ENCODE peak calls at places on chromosome 17, in eight cellular contexts. One of them, this sample, is unnamed.

GRCh38 chr17:38706625-38707298 is 1.7 kb downstream of the MLLT6 start:
- DNase-seq in GM23248: peak
- DNase-seq in fibroblast of lung: no peak
- DNase-seq in neural progenitor cell: peak
- DNase-seq in colonic mucosa: peak
- DNase-seq in GM12878: no peak
- DNase-seq in IMR-90: no peak
- DNase-seq in PC-3: no peak
- DNase-seq in this sample: no peak

GRCh38 chr17:4751925-4752324 is 12.2 kb upstream of the CXCL16 start:
- DNase-seq in GM23248: no peak
- DNase-seq in fibroblast of lung: no peak
- DNase-seq in neural progenitor cell: no peak
- DNase-seq in colonic mucosa: no peak
- DNase-seq in GM12878: no peak
- DNase-seq in IMR-90: no peak
- DNase-seq in PC-3: no peak
- DNase-seq in this sample: no peak

GRCh38 chr17:30174556-30174955 is 57.9 kb downstream of the NSRP1 start:
- DNase-seq in GM23248: no peak
- DNase-seq in fibroblast of lung: no peak
- DNase-seq in neural progenitor cell: no peak
- DNase-seq in colonic mucosa: no peak
- DNase-seq in GM12878: no peak
- DNase-seq in IMR-90: no peak
- DNase-seq in PC-3: no peak
- DNase-seq in this sample: no peak

GRCh38 chr17:76736349-76737081 is 616 bp downstream of the SRSF2 start:
- DNase-seq in GM23248: peak
- DNase-seq in fibroblast of lung: peak
- DNase-seq in neural progenitor cell: peak
- DNase-seq in colonic mucosa: peak
- DNase-seq in GM12878: no peak
- DNase-seq in IMR-90: peak
- DNase-seq in PC-3: no peak
- DNase-seq in this sample: peak

GRCh38 chr17:75785770-75786538 is 1.3 kb downstream of the UNK start:
- DNase-seq in GM23248: peak
- DNase-seq in fibroblast of lung: peak
- DNase-seq in neural progenitor cell: no peak
- DNase-seq in colonic mucosa: no peak
- DNase-seq in GM12878: no peak
- DNase-seq in IMR-90: peak
- DNase-seq in PC-3: peak
- DNase-seq in this sample: peak

GRCh38 chr17:49055181-49055927 is 58.2 kb downstream of the IGF2BP1 start:
- DNase-seq in GM23248: no peak
- DNase-seq in fibroblast of lung: no peak
- DNase-seq in neural progenitor cell: no peak
- DNase-seq in colonic mucosa: no peak
- DNase-seq in GM12878: no peak
- DNase-seq in IMR-90: no peak
- DNase-seq in PC-3: no peak
- DNase-seq in this sample: no peak

GRCh38 chr17:12831839-12832238 is 42.5 kb downstream of the ARHGAP44 start:
- DNase-seq in GM23248: no peak
- DNase-seq in fibroblast of lung: no peak
- DNase-seq in neural progenitor cell: no peak
- DNase-seq in colonic mucosa: no peak
- DNase-seq in GM12878: no peak
- DNase-seq in IMR-90: no peak
- DNase-seq in PC-3: no peak
- DNase-seq in this sample: no peak

GRCh38 chr17:915416-916201 is 64.0 kb downstream of the NXN start:
- DNase-seq in GM23248: no peak
- DNase-seq in fibroblast of lung: peak
- DNase-seq in neural progenitor cell: peak
- DNase-seq in colonic mucosa: no peak
- DNase-seq in GM12878: no peak
- DNase-seq in IMR-90: no peak
- DNase-seq in PC-3: no peak
- DNase-seq in this sample: no peak

GRCh38 chr17:35046740-35047283 is 16.7 kb downstream of the RFFL start:
- DNase-seq in GM23248: peak
- DNase-seq in fibroblast of lung: peak
- DNase-seq in neural progenitor cell: peak
- DNase-seq in colonic mucosa: no peak
- DNase-seq in GM12878: peak
- DNase-seq in IMR-90: peak
- DNase-seq in PC-3: no peak
- DNase-seq in this sample: peak

GRCh38 chr17:20189322-20189721 is 180.2 kb downstream of the SPECC1 start:
- DNase-seq in GM23248: peak
- DNase-seq in fibroblast of lung: peak
- DNase-seq in neural progenitor cell: peak
- DNase-seq in colonic mucosa: no peak
- DNase-seq in GM12878: no peak
- DNase-seq in IMR-90: peak
- DNase-seq in PC-3: peak
- DNase-seq in this sample: no peak

GRCh38 chr17:45677770-45678169 is 106.3 kb upstream of the CRHR1 start:
- DNase-seq in GM23248: peak
- DNase-seq in fibroblast of lung: peak
- DNase-seq in neural progenitor cell: no peak
- DNase-seq in colonic mucosa: no peak
- DNase-seq in GM12878: no peak
- DNase-seq in IMR-90: peak
- DNase-seq in PC-3: peak
- DNase-seq in this sample: no peak

GRCh38 chr17:1111599-1112443 is 68.0 kb downstream of the ABR start:
- DNase-seq in GM23248: no peak
- DNase-seq in fibroblast of lung: no peak
- DNase-seq in neural progenitor cell: no peak
- DNase-seq in colonic mucosa: peak
- DNase-seq in GM12878: no peak
- DNase-seq in IMR-90: no peak
- DNase-seq in PC-3: no peak
- DNase-seq in this sample: peak

GRCh38 chr17:81817758-81818147 is 13.8 kb downstream of the GCGR start:
- DNase-seq in GM23248: no peak
- DNase-seq in fibroblast of lung: no peak
- DNase-seq in neural progenitor cell: no peak
- DNase-seq in colonic mucosa: no peak
- DNase-seq in GM12878: no peak
- DNase-seq in IMR-90: no peak
- DNase-seq in PC-3: no peak
- DNase-seq in this sample: no peak
- H3K9ac ChIP-seq in GM23248: no peak
- H3K9ac ChIP-seq in fibroblast of lung: no peak
- H3K9ac ChIP-seq in neural progenitor cell: no peak
- H3K9ac ChIP-seq in colonic mucosa: no peak
- H3K9ac ChIP-seq in GM12878: no peak
- H3K9ac ChIP-seq in IMR-90: no peak
- H3K9ac ChIP-seq in PC-3: no peak
- H3K9ac ChIP-seq in this sample: no peak

DNA sequence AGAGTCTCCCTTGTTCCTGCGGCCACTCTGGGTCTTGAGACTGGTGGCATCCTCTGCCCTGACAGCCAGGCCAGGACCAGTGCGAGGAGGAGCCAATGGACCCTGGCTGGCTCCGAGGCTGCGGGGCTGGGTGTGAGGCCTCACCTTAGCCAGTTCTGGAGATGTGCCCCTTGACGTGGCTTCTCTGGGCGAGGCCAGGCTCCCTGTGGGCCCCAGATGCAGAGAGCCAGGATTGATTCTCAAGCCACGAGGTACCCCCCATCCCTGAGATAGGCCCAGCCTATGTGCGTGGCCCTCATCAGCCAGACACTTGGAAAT is 66.4 kb upstream of the TOB1 start:
- DNase-seq in GM23248: no peak
- DNase-seq in fibroblast of lung: no peak
- DNase-seq in neural progenitor cell: no peak
- DNase-seq in colonic mucosa: no peak
- DNase-seq in GM12878: no peak
- DNase-seq in IMR-90: no peak
- DNase-seq in PC-3: no peak
- DNase-seq in this sample: no peak
- H3K9ac ChIP-seq in GM23248: peak
- H3K9ac ChIP-seq in fibroblast of lung: peak
- H3K9ac ChIP-seq in neural progenitor cell: no peak
- H3K9ac ChIP-seq in colonic mucosa: no peak
- H3K9ac ChIP-seq in GM12878: no peak
- H3K9ac ChIP-seq in IMR-90: no peak
- H3K9ac ChIP-seq in PC-3: no peak
- H3K9ac ChIP-seq in this sample: no peak

GRCh38 chr17:7477392-7478275 is 1.8 kb downstream of the ZBTB4 start:
- DNase-seq in GM23248: peak
- DNase-seq in fibroblast of lung: peak
- DNase-seq in neural progenitor cell: peak
- DNase-seq in colonic mucosa: peak
- DNase-seq in GM12878: no peak
- DNase-seq in IMR-90: peak
- DNase-seq in PC-3: peak
- DNase-seq in this sample: peak

GRCh38 chr17:7475764-7476422 is 3.5 kb downstream of the ZBTB4 start:
- DNase-seq in GM23248: peak
- DNase-seq in fibroblast of lung: no peak
- DNase-seq in neural progenitor cell: no peak
- DNase-seq in colonic mucosa: peak
- DNase-seq in GM12878: no peak
- DNase-seq in IMR-90: peak
- DNase-seq in PC-3: no peak
- DNase-seq in this sample: no peak

GRCh38 chr17:7478276-7479138 is 924 bp downstream of the ZBTB4 start:
- DNase-seq in GM23248: peak
- DNase-seq in fibroblast of lung: peak
- DNase-seq in neural progenitor cell: peak
- DNase-seq in colonic mucosa: peak
- DNase-seq in GM12878: no peak
- DNase-seq in IMR-90: peak
- DNase-seq in PC-3: peak
- DNase-seq in this sample: peak

GRCh38 chr17:7476951-7477350 is 2.5 kb downstream of the ZBTB4 start:
- DNase-seq in GM23248: no peak
- DNase-seq in fibroblast of lung: no peak
- DNase-seq in neural progenitor cell: no peak
- DNase-seq in colonic mucosa: no peak
- DNase-seq in GM12878: no peak
- DNase-seq in IMR-90: no peak
- DNase-seq in PC-3: no peak
- DNase-seq in this sample: no peak

DNA sequence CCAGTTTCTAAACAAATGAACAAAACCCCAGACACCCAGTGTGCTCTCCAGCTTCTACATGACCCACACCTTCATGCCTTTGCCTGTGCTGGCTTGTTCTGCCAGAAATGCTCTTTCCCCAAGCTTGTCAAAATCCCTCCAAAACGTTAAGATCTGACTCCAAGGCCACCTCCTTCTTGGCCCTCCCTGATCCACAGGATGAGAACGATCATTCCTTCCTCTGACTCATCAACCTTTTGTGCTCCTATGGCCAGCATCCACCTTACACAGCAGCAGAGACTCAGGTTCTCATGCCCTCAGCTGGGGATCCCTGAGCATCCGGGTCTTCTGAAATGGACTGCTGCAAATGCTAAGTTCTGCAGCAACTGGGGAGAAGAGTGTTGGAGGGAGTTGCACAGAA is 3.0 kb downstream of the ZBTB4 start:
- DNase-seq in GM23248: peak
- DNase-seq in fibroblast of lung: peak
- DNase-seq in neural progenitor cell: no peak
- DNase-seq in colonic mucosa: no peak
- DNase-seq in GM12878: no peak
- DNase-seq in IMR-90: peak
- DNase-seq in PC-3: peak
- DNase-seq in this sample: no peak
- H3K9ac ChIP-seq in GM23248: peak
- H3K9ac ChIP-seq in fibroblast of lung: no peak
- H3K9ac ChIP-seq in neural progenitor cell: no peak
- H3K9ac ChIP-seq in colonic mucosa: peak
- H3K9ac ChIP-seq in GM12878: no peak
- H3K9ac ChIP-seq in IMR-90: peak
- H3K9ac ChIP-seq in PC-3: no peak
- H3K9ac ChIP-seq in this sample: no peak

GRCh38 chr17:8632087-8632486 is 1.6 kb upstream of the MYH10 start:
- DNase-seq in GM23248: no peak
- DNase-seq in fibroblast of lung: no peak
- DNase-seq in neural progenitor cell: peak
- DNase-seq in colonic mucosa: no peak
- DNase-seq in GM12878: no peak
- DNase-seq in IMR-90: no peak
- DNase-seq in PC-3: no peak
- DNase-seq in this sample: no peak

GRCh38 chr17:8630227-8630801 is at the start of gene MYH10:
- DNase-seq in GM23248: no peak
- DNase-seq in fibroblast of lung: no peak
- DNase-seq in neural progenitor cell: no peak
- DNase-seq in colonic mucosa: no peak
- DNase-seq in GM12878: no peak
- DNase-seq in IMR-90: no peak
- DNase-seq in PC-3: no peak
- DNase-seq in this sample: no peak

GRCh38 chr17:8629371-8630226 is 926 bp downstream of the MYH10 start:
- DNase-seq in GM23248: peak
- DNase-seq in fibroblast of lung: peak
- DNase-seq in neural progenitor cell: peak
- DNase-seq in colonic mucosa: peak
- DNase-seq in GM12878: no peak
- DNase-seq in IMR-90: no peak
- DNase-seq in PC-3: no peak
- DNase-seq in this sample: peak

GRCh38 chr17:8631554-8631877 is 991 bp upstream of the MYH10 start:
- DNase-seq in GM23248: peak
- DNase-seq in fibroblast of lung: peak
- DNase-seq in neural progenitor cell: no peak
- DNase-seq in colonic mucosa: no peak
- DNase-seq in GM12878: no peak
- DNase-seq in IMR-90: peak
- DNase-seq in PC-3: no peak
- DNase-seq in this sample: no peak

DNA sequence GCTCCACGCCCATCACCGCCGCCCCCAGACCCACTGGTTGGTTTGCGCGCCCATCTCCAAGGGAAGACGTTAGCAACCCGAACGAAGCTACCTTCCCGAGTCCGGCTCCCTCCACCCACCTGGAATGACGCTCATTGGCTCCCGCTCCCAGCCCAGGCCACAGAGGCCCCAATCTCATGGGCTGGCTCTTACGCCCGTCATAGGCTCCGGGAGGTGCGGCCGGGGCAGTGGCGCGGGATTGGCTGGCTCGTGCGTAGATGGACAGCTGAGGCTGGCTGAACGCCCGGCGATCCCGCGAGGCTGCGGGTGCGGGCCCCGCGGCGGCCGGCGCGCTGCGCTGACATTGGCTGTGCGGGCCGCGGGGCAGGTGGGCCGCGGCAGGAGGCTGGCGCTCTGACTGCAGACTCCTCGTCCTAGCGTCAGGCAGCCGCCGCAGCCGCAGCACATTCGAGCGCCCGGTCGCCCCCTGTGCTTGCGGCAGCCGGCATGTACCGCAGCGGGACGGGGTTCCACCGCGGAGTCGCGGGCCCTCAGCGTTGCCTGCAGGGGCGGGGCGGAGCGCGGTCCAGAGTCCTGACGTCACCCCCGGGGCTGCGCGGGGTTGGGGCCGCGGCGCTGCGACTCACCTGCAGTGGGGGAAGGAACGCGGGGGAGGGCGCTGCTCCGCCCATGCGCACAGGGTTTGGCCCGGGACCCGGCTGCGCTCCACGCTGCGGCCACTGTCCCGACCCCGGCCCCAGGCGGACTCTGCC is 453 bp upstream of the MYH10 start:
- DNase-seq in GM23248: peak
- DNase-seq in fibroblast of lung: peak
- DNase-seq in neural progenitor cell: peak
- DNase-seq in colonic mucosa: peak
- DNase-seq in GM12878: peak
- DNase-seq in IMR-90: peak
- DNase-seq in PC-3: peak
- DNase-seq in this sample: peak
- H3K9ac ChIP-seq in GM23248: peak
- H3K9ac ChIP-seq in fibroblast of lung: peak
- H3K9ac ChIP-seq in neural progenitor cell: peak
- H3K9ac ChIP-seq in colonic mucosa: no peak
- H3K9ac ChIP-seq in GM12878: peak
- H3K9ac ChIP-seq in IMR-90: peak
- H3K9ac ChIP-seq in PC-3: peak
- H3K9ac ChIP-seq in this sample: peak